ENCODE peak calls at places on chromosome 2, in seven cellular contexts. One of them, this sample, is unnamed.

GRCh38 chr2:240479111-240479501 is 43.6 kb downstream of the GPC1 start:
- DNase-seq in RPMI8226: no peak
- DNase-seq in hippocampal formation: no peak
- DNase-seq in stimulated activated naive B cell treated with anti-CD40 and anti-IgM and Interleukin-4, amounts not matched to agents 10 μg/mL and 1 μg/mL and 100 μg/mL, for 72 hours: no peak
- DNase-seq in epithelial cell of prostate: no peak
- DNase-seq in kidney epithelial cell: no peak
- DNase-seq in A172: no peak
- DNase-seq in this sample: no peak

GRCh38 chr2:75787532-75788132 is 76.9 kb upstream of the GCFC2 start:
- DNase-seq in epithelial cell of prostate: no peak
- DNase-seq in kidney epithelial cell: no peak
- DNase-seq in A172: peak
- DNase-seq in RPMI8226: peak
- DNase-seq in hippocampal formation: no peak
- DNase-seq in stimulated activated naive B cell treated with anti-CD40 and anti-IgM and Interleukin-4, amounts not matched to agents 10 μg/mL and 1 μg/mL and 100 μg/mL, for 72 hours: no peak
- DNase-seq in this sample: no peak

GRCh38 chr2:234994340-234995321 is 42.8 kb downstream of the SH3BP4 start:
- DNase-seq in hippocampal formation: no peak
- DNase-seq in A172: no peak
- DNase-seq in stimulated activated naive B cell treated with anti-CD40 and anti-IgM and Interleukin-4, amounts not matched to agents 10 μg/mL and 1 μg/mL and 100 μg/mL, for 72 hours: no peak
- DNase-seq in epithelial cell of prostate: no peak
- DNase-seq in kidney epithelial cell: no peak
- DNase-seq in RPMI8226: no peak
- DNase-seq in this sample: no peak

GRCh38 chr2:132582360-132582759 is 87.6 kb downstream of the LYPD1 start:
- DNase-seq in RPMI8226: peak
- DNase-seq in stimulated activated naive B cell treated with anti-CD40 and anti-IgM and Interleukin-4, amounts not matched to agents 10 μg/mL and 1 μg/mL and 100 μg/mL, for 72 hours: no peak
- DNase-seq in kidney epithelial cell: no peak
- DNase-seq in hippocampal formation: no peak
- DNase-seq in epithelial cell of prostate: no peak
- DNase-seq in A172: no peak
- DNase-seq in this sample: no peak

GRCh38 chr2:50732796-50733195 is 299.1 kb downstream of the NRXN1 start:
- DNase-seq in A172: no peak
- DNase-seq in RPMI8226: no peak
- DNase-seq in kidney epithelial cell: no peak
- DNase-seq in stimulated activated naive B cell treated with anti-CD40 and anti-IgM and Interleukin-4, amounts not matched to agents 10 μg/mL and 1 μg/mL and 100 μg/mL, for 72 hours: no peak
- DNase-seq in hippocampal formation: no peak
- DNase-seq in epithelial cell of prostate: no peak
- DNase-seq in this sample: no peak

GRCh38 chr2:164044637-164045036 is 308.8 kb upstream of the FIGN start:
- DNase-seq in hippocampal formation: no peak
- DNase-seq in A172: no peak
- DNase-seq in RPMI8226: no peak
- DNase-seq in kidney epithelial cell: no peak
- DNase-seq in epithelial cell of prostate: no peak
- DNase-seq in stimulated activated naive B cell treated with anti-CD40 and anti-IgM and Interleukin-4, amounts not matched to agents 10 μg/mL and 1 μg/mL and 100 μg/mL, for 72 hours: no peak
- DNase-seq in this sample: no peak

GRCh38 chr2:102505290-102505689 is 32.3 kb downstream of the SLC9A4 start:
- DNase-seq in kidney epithelial cell: no peak
- DNase-seq in A172: no peak
- DNase-seq in hippocampal formation: no peak
- DNase-seq in RPMI8226: peak
- DNase-seq in epithelial cell of prostate: peak
- DNase-seq in stimulated activated naive B cell treated with anti-CD40 and anti-IgM and Interleukin-4, amounts not matched to agents 10 μg/mL and 1 μg/mL and 100 μg/mL, for 72 hours: no peak
- DNase-seq in this sample: peak

GRCh38 chr2:120818441-120818920 is 82.8 kb downstream of the GLI2 start:
- DNase-seq in A172: peak
- DNase-seq in epithelial cell of prostate: no peak
- DNase-seq in stimulated activated naive B cell treated with anti-CD40 and anti-IgM and Interleukin-4, amounts not matched to agents 10 μg/mL and 1 μg/mL and 100 μg/mL, for 72 hours: no peak
- DNase-seq in RPMI8226: no peak
- DNase-seq in hippocampal formation: no peak
- DNase-seq in kidney epithelial cell: no peak
- DNase-seq in this sample: no peak

GRCh38 chr2:182366625-182367024 is 60.2 kb downstream of the PDE1A start:
- DNase-seq in A172: no peak
- DNase-seq in kidney epithelial cell: peak
- DNase-seq in RPMI8226: no peak
- DNase-seq in epithelial cell of prostate: no peak
- DNase-seq in stimulated activated naive B cell treated with anti-CD40 and anti-IgM and Interleukin-4, amounts not matched to agents 10 μg/mL and 1 μg/mL and 100 μg/mL, for 72 hours: no peak
- DNase-seq in hippocampal formation: no peak
- DNase-seq in this sample: no peak